ENCODE peak calls at places on chromosomes 13 and 19, in four cellular contexts. Z is HepG2, C is Panc1, J is K562. R is an unnamed sample.

GRCh38 chr13:110897521-110897920 is 17.3 kb downstream of the ANKRD10 start:
- DNase-seq in J (no peak), Z (no peak), C (no peak), R (no peak)

GRCh38 chr19:7509625-7510024 is 6.3 kb upstream of the ZNF358 start:
- DNase-seq in J (no peak), Z (no peak), C (no peak), R (no peak)

GRCh38 chr19:31863122-31863521 is 482.3 kb upstream of the ZNF507 start:
- DNase-seq in J (no peak), Z (no peak), C (no peak), R (no peak)

GRCh38 chr13:44449999-44450821 is 76.6 kb downstream of the SERP2 start:
- DNase-seq in J (no peak), Z (peak), C (no peak), R (no peak)

GRCh38 chr19:33376931-33377557 is 3.5 kb downstream of the CEBPG start:
- DNase-seq in C (no peak), Z (no peak), J (no peak), R (no peak)

GRCh38 chr13:113742445-113743120 is 16.4 kb upstream of the TMEM255B start:
- DNase-seq in C (no peak), Z (no peak), J (no peak), R (no peak)

GRCh38 chr13:104086759-104087158 is 1020.5 kb upstream of the SLC10A2 start:
- DNase-seq in Z (no peak), J (no peak), C (no peak), R (no peak)

GRCh38 chr13:95573226-95573625 is 20.7 kb downstream of the CLDN10 start:
- DNase-seq in Z (no peak), J (no peak), C (no peak), R (no peak)

GRCh38 chr13:110771194-110771593 is 57.7 kb downstream of the ING1 start:
- DNase-seq in J (no peak), Z (no peak), C (no peak), R (no peak)

GRCh38 chr13:113058988-113059850 is 46.4 kb upstream of the F7 start:
- DNase-seq in J (no peak), C (no peak), Z (no peak), R (no peak)

GRCh38 chr13:35855531-35856019 is 275.6 kb downstream of the DCLK1 start:
- DNase-seq in Z (no peak), C (no peak), J (no peak), R (peak)

GRCh38 chr19:55675661-55676354 is 782 bp downstream of the EPN1 start:
- DNase-seq in C (no peak), J (no peak), Z (no peak), R (no peak)
- TF ChIP-seq TCF7L2 in C (no peak), J (no peak), Z (no peak), R (no peak)

DNA sequence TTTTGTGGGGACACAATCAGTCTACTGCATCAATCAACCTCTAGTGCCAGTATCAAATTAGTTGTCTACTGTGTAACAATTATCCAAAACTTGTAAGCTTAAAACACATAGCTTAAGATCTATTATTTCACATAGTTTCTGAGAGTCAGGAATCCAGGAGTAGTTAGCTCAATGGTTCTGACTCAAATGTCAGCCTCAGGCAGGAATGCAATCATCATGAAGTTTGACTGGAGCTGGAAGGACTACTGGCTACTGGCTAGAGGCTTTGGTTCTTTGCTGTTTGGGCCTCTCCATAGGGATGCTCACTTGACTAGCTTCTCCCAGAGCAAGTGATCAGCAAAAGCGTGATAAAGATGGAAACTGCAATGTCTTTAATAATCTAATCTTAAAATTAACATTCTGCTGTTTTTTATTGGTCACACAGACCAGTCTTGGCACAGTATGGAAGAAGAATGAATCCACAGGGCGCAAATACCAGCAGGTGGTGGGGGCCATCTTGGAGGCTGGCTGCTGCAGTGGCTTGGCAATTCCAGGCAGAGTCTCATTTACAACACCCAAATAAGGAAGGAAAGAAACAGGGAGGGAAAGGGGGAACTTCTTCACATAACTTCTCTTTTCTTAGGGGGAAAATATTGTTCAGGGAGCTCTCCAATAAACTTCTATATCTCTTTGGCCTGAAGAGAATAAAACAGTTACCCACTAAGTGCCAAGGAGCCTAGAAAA is 15.7 kb downstream of the CAB39L start:
- DNase-seq in Z (no peak), C (no peak), J (no peak), R (no peak)
- TF ChIP-seq TCF7L2 in Z (no peak), C (no peak), J (no peak), R (no peak)

GRCh38 chr19:35710784-35711723 is 6.7 kb downstream of the ZBTB32 start:
- DNase-seq in C (no peak), Z (no peak), J (no peak), R (no peak)
- TF ChIP-seq TCF7L2 in C (no peak), Z (no peak), J (no peak), R (no peak)

GRCh38 chr19:12890787-12891552 is at the start of gene GCDH:
- DNase-seq in J (peak), Z (peak), C (peak), R (peak)

GRCh38 chr19:12886943-12887747 is at the start of gene KLF1:
- DNase-seq in C (no peak), J (peak), Z (no peak), R (no peak)

GRCh38 chr19:12896460-12896859 is 5.5 kb downstream of the GCDH start:
- DNase-seq in J (no peak), C (no peak), Z (no peak), R (no peak)

GRCh38 chr19:12893582-12893981 is 2.6 kb downstream of the GCDH start:
- DNase-seq in Z (no peak), J (no peak), C (no peak), R (no peak)

GRCh38 chr19:12891553-12892021 is 627 bp downstream of the GCDH start:
- DNase-seq in Z (peak), J (peak), C (no peak), R (no peak)
- TF ChIP-seq TCF7L2 in Z (no peak), J (no peak), C (no peak), R (no peak)

DNA sequence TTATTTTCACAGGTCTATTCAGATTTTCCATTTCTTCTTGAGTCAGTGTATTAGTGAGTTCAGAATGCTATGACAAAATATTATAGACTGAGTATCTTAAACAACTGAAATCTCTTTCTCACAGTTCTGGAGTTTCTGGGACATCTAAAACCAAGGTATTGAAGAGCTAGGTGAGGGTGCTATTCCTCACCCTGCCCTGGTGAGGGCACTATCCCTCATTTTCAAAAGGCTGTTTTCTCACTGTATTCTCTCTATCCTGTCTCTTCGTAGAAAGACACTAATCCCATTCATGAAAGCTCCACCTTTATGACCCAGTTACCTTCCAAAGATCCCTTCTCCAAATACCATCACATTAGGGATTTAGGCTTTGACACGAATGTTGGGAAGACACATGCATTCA is 1617.1 kb downstream of the PCDH9 start:
- DNase-seq in Z (peak), C (no peak), J (peak), R (peak)
- TF ChIP-seq TCF7L2 in Z (no peak), C (no peak), J (no peak), R (no peak)

DNA sequence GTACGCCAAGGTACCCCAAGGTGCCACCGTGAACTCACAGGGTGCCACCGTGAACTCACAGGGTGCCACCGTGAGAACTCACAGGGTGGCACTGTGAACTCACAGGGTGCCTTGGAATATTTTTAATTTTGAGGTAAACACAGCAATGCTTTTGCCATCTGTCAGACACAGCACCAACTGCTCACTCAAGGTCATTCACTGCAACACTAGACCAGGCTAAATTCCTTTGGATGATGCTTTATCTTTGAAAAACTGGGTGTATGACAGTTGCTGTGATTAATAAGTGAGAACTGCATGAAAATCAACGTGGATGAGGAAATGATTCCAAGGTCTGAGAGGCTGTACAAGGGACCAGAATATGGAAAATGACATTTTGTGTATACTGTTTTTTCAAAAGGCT is 18.9 kb downstream of the SAFB2 start:
- DNase-seq in C (no peak), Z (no peak), J (no peak), R (no peak)
- TF ChIP-seq TCF7L2 in C (no peak), Z (no peak), J (no peak), R (no peak)